ENCODE peak calls at places on chromosome 5, in five cellular contexts. N, C, E, V and K are unnamed samples.

GRCh38 chr5:162209005-162209605 is 141.5 kb downstream of the GABRG2 start:
- DNase-seq in N (peak; percentile 59), C (no peak), E (peak; percentile 64), V (no peak), K (peak; percentile 48)

GRCh38 chr5:81242906-81243436 is 9.8 kb downstream of the CKMT2 start:
- DNase-seq in N (no peak), C (no peak), E (no peak), V (no peak), K (no peak)

GRCh38 chr5:126988021-126988569 is 42.3 kb downstream of the MARCHF3 start:
- DNase-seq in N (no peak), C (no peak), E (no peak), V (peak; percentile 74), K (no peak)

GRCh38 chr5:66891184-66891925 is 295.2 kb downstream of the MAST4 start:
- DNase-seq in N (peak; percentile 31), C (no peak), E (no peak), V (no peak), K (no peak)

GRCh38 chr5:142841511-142842255 is 71.5 kb downstream of the ARHGAP26 start:
- DNase-seq in N (no peak), C (no peak), E (peak; percentile 5), V (no peak), K (no peak)

GRCh38 chr5:115262405-115263247 is at the start of gene PGGT1B:
- DNase-seq in N (peak; percentile 79), C (peak; percentile 62), E (peak; percentile 61), V (peak; percentile 29), K (peak; percentile 78)

GRCh38 chr5:158642852-158643251 is 456.9 kb downstream of the EBF1 start:
- DNase-seq in N (no peak), C (no peak), E (no peak), V (no peak), K (no peak)

GRCh38 chr5:978693-979092 is 29.9 kb upstream of the NKD2 start:
- DNase-seq in N (no peak), C (no peak), E (no peak), V (no peak), K (no peak)

GRCh38 chr5:14379739-14380497 is 201.7 kb upstream of the OTULINL start:
- DNase-seq in N (no peak), C (no peak), E (no peak), V (no peak), K (no peak)

GRCh38 chr5:160930361-160930760 is 78.3 kb upstream of the ATP10B start:
- DNase-seq in N (no peak), C (no peak), E (no peak), V (no peak), K (no peak)

GRCh38 chr5:124176692-124177091 is 569.7 kb downstream of the ZNF608 start:
- DNase-seq in N (peak; percentile 29), C (no peak), E (no peak), V (no peak), K (no peak)

GRCh38 chr5:107104774-107105050 is 566.0 kb downstream of the EFNA5 start:
- DNase-seq in N (no peak), C (no peak), E (no peak), V (no peak), K (peak; percentile 41)